ENCODE peak calls at places on chromosomes 16 and 17, in ten cellular contexts. One of them, this sample, is unnamed.

GRCh38 chr16:57413301-57413730 is 8.7 kb downstream of the CCL17 start:
- DNase-seq in GF-D8: no peak
- DNase-seq in neuronal stem cell: no peak
- DNase-seq in NCI-H1436: no peak
- DNase-seq in astrocyte of the spinal cord: no peak
- DNase-seq in NCI-H460: no peak
- DNase-seq in AG04450: no peak
- DNase-seq in mesenchymal stem cell: no peak
- DNase-seq in EL: no peak
- DNase-seq in ascending aorta: no peak
- DNase-seq in this sample: no peak

GRCh38 chr17:37079735-37080134 is 131.0 kb downstream of the AATF start:
- DNase-seq in EL: peak; percentile 19
- DNase-seq in NCI-H460: no peak
- DNase-seq in NCI-H1436: no peak
- DNase-seq in neuronal stem cell: no peak
- DNase-seq in ascending aorta: no peak
- DNase-seq in AG04450: no peak
- DNase-seq in GF-D8: no peak
- DNase-seq in mesenchymal stem cell: peak; percentile 57
- DNase-seq in astrocyte of the spinal cord: no peak
- DNase-seq in this sample: no peak

GRCh38 chr16:20918486-20919239 is 18.1 kb downstream of the LYRM1 start:
- DNase-seq in mesenchymal stem cell: peak; percentile 26
- DNase-seq in NCI-H1436: no peak
- DNase-seq in astrocyte of the spinal cord: peak; percentile 76
- DNase-seq in EL: peak; percentile 57
- DNase-seq in GF-D8: peak; percentile 79
- DNase-seq in AG04450: no peak
- DNase-seq in ascending aorta: peak; percentile 72
- DNase-seq in NCI-H460: peak; percentile 9
- DNase-seq in neuronal stem cell: no peak
- DNase-seq in this sample: no peak

GRCh38 chr17:61362396-61362795 is 37.2 kb upstream of the TBX2 start:
- DNase-seq in ascending aorta: no peak
- DNase-seq in GF-D8: no peak
- DNase-seq in mesenchymal stem cell: no peak
- DNase-seq in astrocyte of the spinal cord: no peak
- DNase-seq in NCI-H460: no peak
- DNase-seq in AG04450: no peak
- DNase-seq in NCI-H1436: no peak
- DNase-seq in EL: no peak
- DNase-seq in neuronal stem cell: no peak
- DNase-seq in this sample: no peak

GRCh38 chr17:78058001-78058400 is 70.6 kb downstream of the TMC6 start:
- DNase-seq in NCI-H1436: no peak
- DNase-seq in astrocyte of the spinal cord: no peak
- DNase-seq in GF-D8: no peak
- DNase-seq in mesenchymal stem cell: no peak
- DNase-seq in EL: no peak
- DNase-seq in AG04450: no peak
- DNase-seq in neuronal stem cell: no peak
- DNase-seq in NCI-H460: no peak
- DNase-seq in ascending aorta: no peak
- DNase-seq in this sample: no peak

GRCh38 chr17:9356488-9356911 is 219.1 kb downstream of the STX8 start:
- DNase-seq in mesenchymal stem cell: no peak
- DNase-seq in NCI-H460: no peak
- DNase-seq in GF-D8: no peak
- DNase-seq in EL: no peak
- DNase-seq in neuronal stem cell: no peak
- DNase-seq in ascending aorta: no peak
- DNase-seq in AG04450: no peak
- DNase-seq in NCI-H1436: peak; percentile 49
- DNase-seq in astrocyte of the spinal cord: no peak
- DNase-seq in this sample: no peak

GRCh38 chr17:81536299-81537290 is 8.4 kb downstream of the FSCN2 start:
- DNase-seq in NCI-H1436: no peak
- DNase-seq in GF-D8: no peak
- DNase-seq in NCI-H460: no peak
- DNase-seq in AG04450: no peak
- DNase-seq in EL: no peak
- DNase-seq in mesenchymal stem cell: no peak
- DNase-seq in astrocyte of the spinal cord: no peak
- DNase-seq in neuronal stem cell: no peak
- DNase-seq in ascending aorta: no peak
- DNase-seq in this sample: no peak

GRCh38 chr17:75722076-75722475 is 817 bp downstream of the ITGB4 start:
- DNase-seq in astrocyte of the spinal cord: no peak
- DNase-seq in AG04450: no peak
- DNase-seq in EL: no peak
- DNase-seq in ascending aorta: no peak
- DNase-seq in NCI-H460: no peak
- DNase-seq in mesenchymal stem cell: no peak
- DNase-seq in neuronal stem cell: no peak
- DNase-seq in NCI-H1436: no peak
- DNase-seq in GF-D8: no peak
- DNase-seq in this sample: no peak

GRCh38 chr17:44820631-44821196 is 9.4 kb downstream of the GJC1 start:
- DNase-seq in astrocyte of the spinal cord: peak; percentile 90
- DNase-seq in mesenchymal stem cell: peak; percentile 90
- DNase-seq in NCI-H1436: peak; percentile 89
- DNase-seq in EL: peak; percentile 95
- DNase-seq in GF-D8: no peak
- DNase-seq in neuronal stem cell: no peak
- DNase-seq in ascending aorta: no peak
- DNase-seq in AG04450: peak; percentile 67
- DNase-seq in NCI-H460: peak; percentile 43
- DNase-seq in this sample: peak; percentile 92

GRCh38 chr16:88920618-88921602 is 54.5 kb upstream of the PABPN1L start:
- DNase-seq in neuronal stem cell: no peak
- DNase-seq in AG04450: peak; percentile 13
- DNase-seq in NCI-H460: no peak
- DNase-seq in EL: peak; percentile 54
- DNase-seq in GF-D8: peak; percentile 52
- DNase-seq in mesenchymal stem cell: peak; percentile 13
- DNase-seq in NCI-H1436: no peak
- DNase-seq in astrocyte of the spinal cord: peak; percentile 40
- DNase-seq in ascending aorta: peak; percentile 74
- DNase-seq in this sample: no peak

GRCh38 chr17:80855196-80855967 is 136.3 kb upstream of the CHMP6 start:
- DNase-seq in mesenchymal stem cell: no peak
- DNase-seq in NCI-H460: no peak
- DNase-seq in EL: no peak
- DNase-seq in AG04450: no peak
- DNase-seq in ascending aorta: no peak
- DNase-seq in astrocyte of the spinal cord: no peak
- DNase-seq in neuronal stem cell: no peak
- DNase-seq in NCI-H1436: no peak
- DNase-seq in GF-D8: no peak
- DNase-seq in this sample: no peak

GRCh38 chr17:65086465-65086864 is 29.9 kb upstream of the GNA13 start:
- DNase-seq in astrocyte of the spinal cord: no peak
- DNase-seq in GF-D8: no peak
- DNase-seq in NCI-H460: no peak
- DNase-seq in mesenchymal stem cell: no peak
- DNase-seq in ascending aorta: no peak
- DNase-seq in EL: no peak
- DNase-seq in AG04450: no peak
- DNase-seq in NCI-H1436: no peak
- DNase-seq in neuronal stem cell: no peak
- DNase-seq in this sample: no peak

GRCh38 chr16:85373741-85374570 is 239.2 kb upstream of the GSE1 start:
- DNase-seq in neuronal stem cell: no peak
- DNase-seq in EL: no peak
- DNase-seq in ascending aorta: no peak
- DNase-seq in NCI-H1436: no peak
- DNase-seq in AG04450: no peak
- DNase-seq in astrocyte of the spinal cord: no peak
- DNase-seq in NCI-H460: no peak
- DNase-seq in mesenchymal stem cell: no peak
- DNase-seq in GF-D8: no peak
- DNase-seq in this sample: no peak